ENCODE peak calls at places on chromosomes 16 and 17, in four cellular contexts. G is ovary, S is fibroblast of lung, C is IMR-90. B is an unnamed sample.

GRCh38 chr16:86365513-86366040 is 144.8 kb upstream of the FOXF1 start:
- DNase-seq in G (no peak), S (peak; percentile 78), C (no peak), B (no peak)

GRCh38 chr16:66539628-66540469 is 10.1 kb downstream of the TK2 start:
- DNase-seq in G (no peak), S (no peak), C (no peak), B (no peak)

GRCh38 chr16:88653606-88654362 is 2.9 kb upstream of the CYBA start:
- DNase-seq in C (no peak), S (no peak), G (no peak), B (no peak)

GRCh38 chr17:72363336-72363620 is 242.5 kb downstream of the SOX9 start:
- DNase-seq in G (no peak), C (no peak), S (no peak), B (no peak)

GRCh38 chr17:42067371-42068180 is 17.2 kb upstream of the C17orf113 start:
- DNase-seq in S (peak; percentile 29), C (peak; percentile 23), G (peak; percentile 78), B (peak; percentile 81)

GRCh38 chr17:81412490-81413093 is 17.3 kb downstream of the BAHCC1 start:
- DNase-seq in S (no peak), C (peak; percentile 76), G (no peak), B (no peak)

GRCh38 chr16:49539758-49540157 is 166.2 kb downstream of the C16orf78 start:
- DNase-seq in C (no peak), S (no peak), G (no peak), B (no peak)

GRCh38 chr17:319266-319665 is 33.3 kb downstream of the RPH3AL start:
- DNase-seq in G (no peak), S (no peak), C (no peak), B (no peak)

GRCh38 chr17:61247438-61247837 is 152.2 kb upstream of the TBX2 start:
- DNase-seq in S (peak; percentile 96), G (no peak), C (peak; percentile 82), B (no peak)

GRCh38 chr17:48646183-48647102 is 20.3 kb upstream of the HOXB9 start:
- DNase-seq in S (no peak), C (no peak), G (no peak), B (peak; percentile 76)

GRCh38 chr16:53882310-53882709 is 178.4 kb downstream of the FTO start:
- DNase-seq in G (no peak), C (no peak), S (no peak), B (no peak)

DNA sequence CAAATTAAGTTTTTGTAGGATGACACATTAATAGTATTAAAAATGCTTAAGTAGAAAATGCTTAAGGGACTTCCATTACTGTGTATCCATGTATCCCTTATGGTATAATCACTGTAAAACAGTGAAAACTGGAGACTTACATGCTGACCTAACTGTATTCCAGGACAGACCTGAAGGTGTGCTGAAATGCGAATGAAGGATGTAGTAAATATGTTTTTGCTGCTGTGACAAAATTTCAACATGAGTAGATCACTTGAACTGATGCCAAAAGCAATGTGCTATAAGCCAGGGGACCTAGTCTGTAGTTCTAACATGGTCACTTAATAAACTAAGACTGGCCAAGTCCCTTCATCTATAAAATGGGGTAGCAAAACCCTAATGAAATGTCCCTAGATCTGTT is 142.0 kb upstream of the CORO6 start:
- DNase-seq in G (no peak), S (no peak), C (no peak), B (no peak)
- H3K4me1 ChIP-seq in G (no peaks in the 10 kb centered on the region), S (no peaks in the 10 kb centered on the region), C (no peaks in the 10 kb centered on the region), B (no peaks in the 10 kb centered on the region)

GRCh38 chr16:17252064-17252463 is 218.7 kb downstream of the XYLT1 start:
- DNase-seq in G (no peak), C (no peak), S (no peak), B (no peak)
- H3K4me1 ChIP-seq in G (no peaks in the 10 kb centered on the region), C (no peaks in the 10 kb centered on the region), S (no peaks in the 10 kb centered on the region), B (no peaks in the 10 kb centered on the region)

GRCh38 chr17:43369986-43370385 is 28.8 kb upstream of the ARL4D start:
- DNase-seq in S (no peak), G (no peak), C (no peak), B (no peak)
- H3K4me1 ChIP-seq in S (peaks cover 7% of the 10 kb centered on the region), G (peaks cover 8% of the 10 kb centered on the region), C (peaks cover 14% of the 10 kb centered on the region), B (no peaks in the 10 kb centered on the region)

GRCh38 chr17:76872221-76872873 is 4.1 kb downstream of the MGAT5B start:
- DNase-seq in C (peak; percentile 96), G (no peak), S (peak; percentile 91), B (no peak)

GRCh38 chr17:76873856-76874255 is 5.7 kb downstream of the MGAT5B start:
- DNase-seq in G (no peak), C (peak; percentile 21), S (peak; percentile 14), B (no peak)

GRCh38 chr17:76869878-76870714 is 1.9 kb downstream of the MGAT5B start:
- DNase-seq in C (peak; percentile 12), S (no peak), G (no peak), B (no peak)

GRCh38 chr17:76871668-76872067 is 3.5 kb downstream of the MGAT5B start:
- DNase-seq in G (no peak), S (no peak), C (no peak), B (no peak)

DNA sequence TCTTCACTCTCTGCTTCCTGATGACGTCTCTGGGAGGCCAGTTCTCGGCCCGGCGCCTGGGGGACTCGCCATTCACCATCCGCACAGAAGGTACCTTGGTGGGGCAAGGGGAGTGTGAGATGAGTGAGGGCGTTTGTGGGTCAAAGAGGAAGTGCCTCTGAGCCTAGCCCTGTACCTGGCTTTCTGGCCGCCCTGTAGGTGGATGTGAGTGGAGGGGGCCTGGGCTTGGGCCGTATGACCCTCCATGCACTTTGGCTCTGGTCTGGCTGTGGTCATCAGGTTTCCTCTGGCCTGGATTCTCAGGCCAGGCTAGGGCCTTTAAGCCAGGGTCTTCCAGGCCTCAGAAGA is 4.6 kb downstream of the MGAT5B start:
- DNase-seq in S (peak; percentile 5), C (no peak), G (no peak), B (no peak)
- H3K4me1 ChIP-seq in S (peaks cover 17% of the 10 kb centered on the region), C (peaks cover 21% of the 10 kb centered on the region), G (peaks cover 1% of the 10 kb centered on the region), B (no peaks in the 10 kb centered on the region)

B was measured in colonic mucosa.